ENCODE peak calls at places on chromosome 2, in seven cellular contexts. One of them, this sample, is unnamed.

GRCh38 chr2:132998221-132998620 is 328.2 kb upstream of the LYPD1 start:
- DNase-seq in GM04504: no peak
- DNase-seq in Daoy: no peak
- DNase-seq in effector CD8-positive, alpha-beta T cell: no peak
- DNase-seq in fibroblast of villous mesenchyme: no peak
- DNase-seq in AG04449: no peak
- DNase-seq in SJSA1: no peak
- DNase-seq in this sample: no peak

GRCh38 chr2:101949304-101949703 is 42.5 kb upstream of the IL1R2 start:
- DNase-seq in fibroblast of villous mesenchyme: no peak
- DNase-seq in GM04504: no peak
- DNase-seq in SJSA1: no peak
- DNase-seq in Daoy: no peak
- DNase-seq in effector CD8-positive, alpha-beta T cell: no peak
- DNase-seq in AG04449: no peak
- DNase-seq in this sample: peak; percentile 32

GRCh38 chr2:172226244-172227061 is 123.8 kb upstream of the DLX2 start:
- DNase-seq in Daoy: no peak
- DNase-seq in GM04504: no peak
- DNase-seq in SJSA1: no peak
- DNase-seq in fibroblast of villous mesenchyme: no peak
- DNase-seq in AG04449: no peak
- DNase-seq in effector CD8-positive, alpha-beta T cell: no peak
- DNase-seq in this sample: peak; percentile 65

GRCh38 chr2:212027681-212028628 is 510.6 kb downstream of the ERBB4 start:
- DNase-seq in Daoy: no peak
- DNase-seq in GM04504: no peak
- DNase-seq in fibroblast of villous mesenchyme: no peak
- DNase-seq in AG04449: no peak
- DNase-seq in effector CD8-positive, alpha-beta T cell: no peak
- DNase-seq in SJSA1: no peak
- DNase-seq in this sample: no peak

GRCh38 chr2:241843321-241844065 is 15.2 kb downstream of the PDCD1 start:
- DNase-seq in Daoy: no peak
- DNase-seq in AG04449: no peak
- DNase-seq in fibroblast of villous mesenchyme: no peak
- DNase-seq in GM04504: no peak
- DNase-seq in effector CD8-positive, alpha-beta T cell: no peak
- DNase-seq in SJSA1: no peak
- DNase-seq in this sample: no peak

GRCh38 chr2:152861349-152861942 is 143.0 kb downstream of the ARL6IP6 start:
- DNase-seq in AG04449: no peak
- DNase-seq in fibroblast of villous mesenchyme: peak; percentile 26
- DNase-seq in effector CD8-positive, alpha-beta T cell: no peak
- DNase-seq in Daoy: peak; percentile 5
- DNase-seq in SJSA1: peak; percentile 8
- DNase-seq in GM04504: no peak
- DNase-seq in this sample: no peak

GRCh38 chr2:135056790-135057189 is 4.7 kb downstream of the RAB3GAP1 start:
- DNase-seq in AG04449: no peak
- DNase-seq in Daoy: no peak
- DNase-seq in effector CD8-positive, alpha-beta T cell: no peak
- DNase-seq in fibroblast of villous mesenchyme: peak; percentile 54
- DNase-seq in GM04504: no peak
- DNase-seq in SJSA1: no peak
- DNase-seq in this sample: peak; percentile 19

GRCh38 chr2:200408428-200409311 is 101.2 kb downstream of the KCTD18 start:
- DNase-seq in fibroblast of villous mesenchyme: peak; percentile 83
- DNase-seq in AG04449: peak; percentile 66
- DNase-seq in SJSA1: peak; percentile 84
- DNase-seq in Daoy: peak; percentile 74
- DNase-seq in GM04504: no peak
- DNase-seq in effector CD8-positive, alpha-beta T cell: no peak
- DNase-seq in this sample: peak; percentile 69

GRCh38 chr2:237322564-237322963 is 91.4 kb downstream of the COL6A3 start:
- DNase-seq in AG04449: no peak
- DNase-seq in SJSA1: no peak
- DNase-seq in Daoy: no peak
- DNase-seq in fibroblast of villous mesenchyme: no peak
- DNase-seq in effector CD8-positive, alpha-beta T cell: no peak
- DNase-seq in GM04504: no peak
- DNase-seq in this sample: no peak

This sample was measured in foreskin keratinocyte.